ENCODE peak calls at places on chromosomes 7 and 10, in seven cellular contexts. O is SW 1271; A is left ventricle myocardium inferior; X is activated CD4-positive, alpha-beta T cell treated with anti-CD3 and anti-CD28 coated beads, Interleukin-2, amount 50 U/mL, for 24 hours; S is NB4; Z is right cardiac atrium; U is NCI-H1417. T is an unnamed sample.

GRCh38 chr10:88990528-88991160 is at the start of gene FAS:
- DNase-seq in U (peak), Z (peak), X (peak), O (peak), S (peak), A (peak), T (peak)

GRCh38 chr7:103752995-103753394 is 236.5 kb downstream of the RELN start:
- DNase-seq in A (no peak), O (no peak), S (no peak), U (peak), X (no peak), Z (no peak), T (peak)

GRCh38 chr7:141864765-141865447 is 23.6 kb upstream of the PRSS37 start:
- DNase-seq in U (no peak), Z (no peak), O (no peak), X (no peak), S (peak), A (no peak), T (peak)

GRCh38 chr10:3068968-3069737 is 1.8 kb downstream of the PFKP start:
- DNase-seq in A (no peak), S (peak), Z (no peak), U (peak), X (no peak), O (peak), T (no peak)

GRCh38 chr10:23793577-23793976 is 354.7 kb downstream of the OTUD1 start:
- DNase-seq in X (no peak), O (no peak), U (no peak), S (no peak), Z (no peak), A (no peak), T (no peak)

GRCh38 chr7:158621042-158621441 is 33.4 kb upstream of the PTPRN2 start:
- DNase-seq in O (no peak), S (no peak), X (no peak), U (no peak), Z (no peak), A (no peak), T (no peak)

GRCh38 chr7:74405191-74405898 is 48.4 kb upstream of the GTF2IRD1 start:
- DNase-seq in X (no peak), A (no peak), Z (peak), S (peak), U (no peak), O (no peak), T (no peak)

GRCh38 chr7:114942443-114943175 is 20.7 kb downstream of the MDFIC start:
- DNase-seq in A (no peak), S (no peak), U (no peak), O (no peak), Z (no peak), X (no peak), T (no peak)

GRCh38 chr10:68543004-68543918 is 15.9 kb upstream of the SLC25A16 start:
- DNase-seq in S (peak), U (no peak), Z (no peak), O (no peak), X (no peak), A (no peak), T (peak)

GRCh38 chr10:99678921-99679320 is 19.6 kb downstream of the ENTPD7 start:
- DNase-seq in S (no peak), A (no peak), O (no peak), Z (no peak), U (no peak), X (no peak), T (no peak)

GRCh38 chr10:71746344-71747037 is 26.8 kb downstream of the VSIR start:
- DNase-seq in X (no peak), U (no peak), O (no peak), S (peak), Z (peak), A (peak), T (no peak)

GRCh38 chr10:122531935-122532334 is 28.6 kb upstream of the DMBT1 start:
- DNase-seq in U (peak), Z (no peak), A (no peak), S (no peak), X (no peak), O (no peak), T (no peak)

GRCh38 chr7:157404845-157405481 is 68.2 kb downstream of the DNAJB6 start:
- DNase-seq in Z (no peak), X (no peak), O (peak), S (peak), A (no peak), U (no peak), T (peak)

GRCh38 chr10:114181971-114182370 is 2.8 kb downstream of the TDRD1 start:
- DNase-seq in X (no peak), S (no peak), U (no peak), A (peak), Z (peak), O (no peak), T (no peak)

GRCh38 chr10:35600193-35600592 is 4.9 kb upstream of the GJD4 start:
- DNase-seq in X (no peak), O (no peak), U (no peak), S (peak), Z (no peak), A (no peak), T (no peak)

GRCh38 chr7:44755698-44756627 is 7.3 kb downstream of the ZMIZ2 start:
- DNase-seq in X (no peak), A (no peak), O (no peak), U (no peak), Z (peak), S (no peak), T (no peak)

GRCh38 chr7:134083766-134084487 is 43.2 kb upstream of the LRGUK start:
- DNase-seq in X (no peak), U (no peak), O (no peak), Z (no peak), A (no peak), S (peak), T (peak)

GRCh38 chr10:106609867-106610266 is 554.6 kb downstream of the SORCS1 start:
- DNase-seq in A (no peak), S (peak), U (no peak), Z (no peak), X (no peak), O (no peak), T (no peak)

GRCh38 chr7:113548137-113548536 is 370.7 kb downstream of the PPP1R3A start:
- DNase-seq in A (no peak), U (no peak), O (no peak), S (no peak), X (no peak), Z (no peak), T (no peak)

GRCh38 chr10:76251773-76252617 is 820.6 kb downstream of the LRMDA start:
- DNase-seq in X (no peak), S (no peak), A (no peak), Z (no peak), U (no peak), O (no peak), T (no peak)

GRCh38 chr7:41096921-41097320 is 606.0 kb downstream of the INHBA start:
- DNase-seq in S (no peak), U (no peak), Z (no peak), X (no peak), O (no peak), A (no peak), T (no peak)

GRCh38 chr10:68792115-68792514 is 35.2 kb upstream of the STOX1 start:
- DNase-seq in O (peak), U (no peak), X (no peak), A (no peak), Z (no peak), S (peak), T (no peak)